ENCODE peak calls at places on chromosomes 16 and 17, in five cellular contexts. I, M, P, E and J are unnamed samples.

GRCh38 chr16:50585331-50585776 is 37.2 kb downstream of the NKD1 start:
- DNase-seq in I (no peak), M (peak), P (no peak), E (peak), J (no peak)

GRCh38 chr17:41956522-41956921 is 10.1 kb upstream of the CNP start:
- DNase-seq in E (no peak), I (no peak), M (no peak), P (no peak), J (no peak)

GRCh38 chr17:71709974-71710373 is 410.8 kb upstream of the SOX9 start:
- DNase-seq in P (no peak), I (no peak), M (no peak), E (no peak), J (no peak)

GRCh38 chr16:73179671-73180370 is 131.9 kb upstream of the ZFHX3 start:
- DNase-seq in M (no peak), E (no peak), I (no peak), P (no peak), J (no peak)

GRCh38 chr17:40486513-40487370 is 14.7 kb downstream of the TNS4 start:
- DNase-seq in E (no peak), P (peak), I (peak), M (no peak), J (no peak)

GRCh38 chr16:70611785-70612303 is 34.5 kb upstream of the IL34 start:
- DNase-seq in P (no peak), E (no peak), I (no peak), M (no peak), J (no peak)

GRCh38 chr17:61053469-61053868 is 346.2 kb upstream of the TBX2 start:
- DNase-seq in I (no peak), P (no peak), E (no peak), M (no peak), J (no peak)

GRCh38 chr17:56833812-56834379 is at the start of the genes C17orf67 and DGKE:
- DNase-seq in I (peak), E (peak), P (peak), M (peak), J (peak)

GRCh38 chr16:1870365-1871082 is 1.4 kb downstream of the MEIOB start:
- DNase-seq in M (no peak), I (peak), E (no peak), P (peak), J (no peak)

GRCh38 chr16:28163699-28164584 is 47.8 kb downstream of the XPO6 start:
- DNase-seq in E (no peak), I (no peak), P (no peak), M (no peak), J (no peak)

GRCh38 chr17:71296005-71296404 is 824.8 kb upstream of the SOX9 start:
- DNase-seq in E (no peak), P (no peak), I (no peak), M (no peak), J (no peak)

GRCh38 chr16:698911-699671 is 6.5 kb downstream of the FBXL16 start:
- DNase-seq in I (no peak), E (no peak), P (no peak), M (no peak), J (no peak)

GRCh38 chr16:15610369-15610871 is 32.5 kb downstream of the MARF1 start:
- DNase-seq in E (no peak), I (peak), M (no peak), P (no peak), J (no peak)

GRCh38 chr17:59456428-59456827 is 109.0 kb upstream of the DHX40 start:
- DNase-seq in I (no peak), E (no peak), M (no peak), P (no peak), J (no peak)

GRCh38 chr16:1989826-1990335 is at the start of gene SYNGR3:
- DNase-seq in I (no peak), M (no peak), E (no peak), P (no peak), J (no peak)

GRCh38 chr17:44995602-44996001 is 27.5 kb upstream of the C1QL1 start:
- DNase-seq in M (no peak), E (no peak), I (no peak), P (no peak), J (peak)

GRCh38 chr17:80621335-80622169 is 76.9 kb downstream of the RPTOR start:
- DNase-seq in M (no peak), E (no peak), I (no peak), P (no peak), J (peak)

GRCh38 chr16:10668322-10669045 is 26.2 kb downstream of the TEKT5 start:
- DNase-seq in M (peak), P (peak), I (peak), E (no peak), J (peak)

GRCh38 chr17:20059728-20060188 is 50.6 kb downstream of the SPECC1 start:
- DNase-seq in P (peak), E (no peak), I (no peak), M (no peak), J (no peak)

GRCh38 chr17:4453821-4454591 is 20.3 kb downstream of the SPNS3 start:
- DNase-seq in E (no peak), P (no peak), I (no peak), M (no peak), J (no peak)

GRCh38 chr17:7063518-7064094 is 16.4 kb downstream of the CLEC10A start:
- DNase-seq in M (no peak), I (no peak), E (no peak), P (no peak), J (no peak)

GRCh38 chr16:89116341-89117238 is 22.9 kb downstream of the ACSF3 start:
- DNase-seq in P (no peak), M (no peak), I (no peak), E (peak), J (no peak)

GRCh38 chr16:1033128-1033679 is 39.3 kb upstream of the SSTR5 start:
- DNase-seq in E (no peak), P (no peak), M (no peak), I (no peak), J (no peak)

GRCh38 chr16:31005350-31006085 is 4.9 kb downstream of the STX1B start:
- DNase-seq in E (no peak), M (no peak), I (no peak), P (no peak), J (no peak)

GRCh38 chr16:24986512-24987303 is 28.5 kb downstream of the ARHGAP17 start:
- DNase-seq in E (no peak), P (peak), I (peak), M (peak), J (peak)

GRCh38 chr16:73432794-73433455 is 385.0 kb upstream of the ZFHX3 start:
- DNase-seq in M (no peak), P (no peak), I (no peak), E (no peak), J (no peak)

DNA sequence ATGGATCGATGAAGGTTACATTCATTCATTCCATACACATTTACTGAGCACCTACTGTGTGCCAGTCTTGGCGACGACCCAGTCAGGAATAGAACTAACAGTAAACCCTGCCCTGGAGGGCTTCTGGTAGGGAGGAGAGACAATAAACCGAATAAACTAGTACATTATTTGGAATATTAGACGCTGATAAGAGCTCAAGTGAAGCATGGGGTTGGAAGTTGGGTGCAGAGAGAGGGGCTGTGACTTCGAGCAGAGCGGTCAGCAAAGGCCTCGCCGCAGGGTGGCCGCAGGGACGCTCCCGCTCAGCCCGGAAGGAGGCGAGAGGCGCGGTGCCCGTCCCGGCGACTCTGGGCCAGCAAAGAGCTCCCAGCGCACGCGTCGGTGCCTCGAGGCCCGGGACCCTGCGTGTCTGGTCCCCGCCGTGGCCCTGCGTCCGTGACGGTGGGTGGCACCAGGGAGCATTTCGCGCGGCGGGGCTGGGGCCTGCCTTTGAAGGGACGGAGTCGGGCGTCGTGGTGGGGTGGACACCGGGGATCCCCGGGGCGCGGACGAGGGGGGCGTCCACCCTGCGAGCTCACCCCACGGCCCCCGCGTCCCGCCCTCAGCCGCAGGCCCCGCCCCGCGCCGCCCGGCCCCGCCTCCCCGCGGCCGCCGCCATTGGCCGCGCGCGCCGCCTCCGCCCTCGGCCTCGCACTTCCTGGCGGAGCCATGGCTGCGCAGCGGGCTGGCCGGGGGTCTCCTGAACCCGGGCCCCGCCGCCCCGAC is at the start of gene KLHL36:
- DNase-seq in I (no peak), E (peak), P (peak), M (peak), J (peak)
- H3K27ac ChIP-seq in I (peak), E (peak), P (peak), M (peak), J (no peak)

DNA sequence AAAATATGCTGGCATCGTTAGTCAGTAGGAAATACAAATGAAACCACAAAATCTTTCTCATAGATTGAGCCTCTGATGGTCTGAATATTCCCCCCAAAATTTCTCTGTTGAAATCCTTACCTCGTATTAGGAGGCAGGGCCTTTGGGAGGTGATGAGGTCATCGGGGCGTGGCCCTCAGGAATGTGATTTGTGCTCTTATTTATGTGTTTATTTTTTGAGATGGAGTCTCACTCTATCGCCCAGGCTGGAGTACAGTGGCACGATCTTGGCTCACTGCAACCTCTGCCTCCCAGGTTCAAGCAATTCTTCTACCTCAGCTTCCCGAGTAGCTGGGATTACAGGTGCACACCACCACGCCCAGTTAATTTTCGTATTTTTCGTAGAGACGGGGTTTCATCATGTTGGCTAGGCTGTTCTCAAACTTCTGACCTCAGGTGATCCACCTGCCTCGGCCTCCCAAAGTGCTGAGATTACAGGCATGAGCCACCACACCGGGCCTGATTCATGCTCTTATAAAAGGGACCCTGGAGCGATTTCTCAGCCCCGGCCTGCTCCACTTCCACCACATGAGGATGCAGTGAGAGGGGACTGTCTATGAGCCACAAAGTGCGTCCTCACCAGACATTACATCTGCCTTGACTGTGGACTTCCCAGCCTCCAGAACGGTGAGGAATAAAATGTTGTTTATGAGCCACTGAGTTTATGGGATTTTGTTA is 53.1 kb downstream of the DNAH17 start:
- DNase-seq in E (no peak), M (no peak), P (peak), I (no peak), J (no peak)
- H3K27ac ChIP-seq in E (no peak), M (no peak), P (peak), I (no peak), J (no peak)

GRCh38 chr16:17238285-17239028 is 232.3 kb downstream of the XYLT1 start:
- DNase-seq in E (no peak), M (no peak), P (no peak), I (no peak), J (no peak)
- H3K27ac ChIP-seq in E (no peak), M (no peak), P (no peak), I (no peak), J (no peak)

GRCh38 chr17:82237746-82238561 is 9.1 kb downstream of the SLC16A3 start:
- DNase-seq in I (no peak), E (no peak), M (peak), P (no peak), J (no peak)

GRCh38 chr17:82239926-82240505 is 11.2 kb downstream of the SLC16A3 start:
- DNase-seq in P (no peak), M (peak), E (no peak), I (no peak), J (no peak)

GRCh38 chr17:82237083-82237745 is 8.4 kb downstream of the SLC16A3 start:
- DNase-seq in E (no peak), M (peak), P (no peak), I (no peak), J (no peak)

GRCh38 chr17:82239401-82239925 is 10.6 kb downstream of the SLC16A3 start:
- DNase-seq in I (no peak), P (no peak), E (no peak), M (no peak), J (no peak)

DNA sequence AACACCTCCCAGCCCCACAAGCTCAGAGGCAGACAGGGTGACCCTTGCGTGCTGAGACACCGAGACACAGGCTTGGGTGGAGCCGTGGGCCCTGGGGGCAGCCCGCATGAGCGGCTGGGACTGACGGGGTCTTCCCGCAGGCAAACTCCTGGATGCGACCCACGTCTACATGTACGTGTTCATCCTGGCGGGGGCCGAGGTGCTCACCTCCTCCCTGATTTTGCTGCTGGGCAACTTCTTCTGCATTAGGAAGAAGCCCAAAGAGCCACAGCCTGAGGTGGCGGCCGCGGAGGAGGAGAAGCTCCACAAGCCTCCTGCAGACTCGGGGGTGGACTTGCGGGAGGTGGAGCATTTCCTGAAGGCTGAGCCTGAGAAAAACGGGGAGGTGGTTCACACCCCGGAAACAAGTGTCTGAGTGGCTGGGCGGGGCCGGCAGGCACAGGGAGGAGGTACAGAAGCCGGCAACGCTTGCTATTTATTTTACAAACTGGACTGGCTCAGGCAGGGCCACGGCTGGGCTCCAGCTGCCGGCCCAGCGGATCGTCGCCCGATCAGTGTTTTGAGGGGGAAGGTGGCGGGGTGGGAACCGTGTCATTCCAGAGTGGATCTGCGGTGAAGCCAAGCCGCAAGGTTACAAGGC is 9.8 kb downstream of the SLC16A3 start:
- DNase-seq in M (peak), P (peak), E (peak), I (peak), J (peak)
- H3K27ac ChIP-seq in M (no peak), P (peak), E (peak), I (peak), J (no peak)

GRCh38 chr16:57764341-57765159 is 29.0 kb downstream of the KATNB1 start:
- DNase-seq in M (peak), P (peak), I (peak), E (no peak), J (peak)
- H3K27ac ChIP-seq in M (no peak), P (peak), I (peak), E (no peak), J (peak)

GRCh38 chr16:79297297-79297696 is 303.2 kb downstream of the MAF start:
- DNase-seq in P (no peak), I (no peak), M (no peak), E (no peak), J (no peak)

GRCh38 chr16:79295746-79296145 is 304.8 kb downstream of the MAF start:
- DNase-seq in M (no peak), P (no peak), E (no peak), I (no peak), J (no peak)

GRCh38 chr16:79294568-79294967 is 306.0 kb downstream of the MAF start:
- DNase-seq in M (no peak), E (no peak), I (no peak), P (no peak), J (no peak)

GRCh38 chr16:79297805-79298204 is 302.7 kb downstream of the MAF start:
- DNase-seq in P (no peak), E (no peak), I (no peak), M (no peak), J (no peak)

GRCh38 chr16:79296491-79296890 is 304.0 kb downstream of the MAF start:
- DNase-seq in I (no peak), E (no peak), P (no peak), M (no peak), J (no peak)
- H3K27ac ChIP-seq in I (no peak), E (no peak), P (no peak), M (no peak), J (no peak)

GRCh38 chr17:29664743-29665479 is 42.2 kb upstream of the CORO6 start:
- DNase-seq in I (peak), P (peak), E (no peak), M (no peak), J (no peak)
- H3K27ac ChIP-seq in I (peak), P (no peak), E (peak), M (no peak), J (no peak)

DNA sequence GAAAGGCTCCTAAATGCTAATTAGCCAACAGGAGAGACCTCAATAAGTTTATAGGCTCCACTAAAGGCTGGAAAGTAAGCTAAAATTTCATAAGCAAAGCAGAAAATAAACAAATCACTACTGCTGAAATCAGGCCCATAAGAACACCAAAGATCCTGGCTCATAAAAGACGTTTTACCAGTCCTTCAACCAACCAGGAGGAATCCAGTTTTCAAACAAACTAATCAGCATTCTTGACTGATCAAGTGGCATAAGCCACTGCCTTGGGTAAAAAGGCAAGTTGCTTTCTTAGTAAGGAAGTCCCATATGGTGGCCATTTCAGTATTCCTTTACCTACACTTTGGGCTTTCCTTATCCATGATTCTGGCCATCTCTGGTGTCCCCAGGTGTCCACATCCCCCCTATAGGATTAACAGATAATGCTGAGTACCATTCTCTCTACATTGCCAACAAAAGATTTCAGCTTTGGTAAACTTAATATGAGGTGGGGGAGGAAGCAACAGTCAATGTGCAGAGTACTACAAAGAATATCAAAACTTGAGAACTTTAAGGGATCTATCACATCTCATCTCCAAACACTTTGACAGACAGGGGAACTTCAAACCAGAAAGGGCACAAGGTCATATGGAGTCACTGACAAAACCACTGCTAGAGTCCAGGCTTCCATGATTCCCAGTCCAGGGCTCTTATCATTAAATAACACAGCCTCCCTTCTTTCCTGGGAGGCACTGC is 1.3 kb downstream of the TOM1L2 start:
- DNase-seq in I (no peak), E (no peak), P (no peak), M (no peak), J (no peak)
- H3K27ac ChIP-seq in I (no peak), E (peak), P (no peak), M (peak), J (no peak)

GRCh38 chr16:56574625-56575024 is 9.8 kb downstream of the MT4 start:
- DNase-seq in E (no peak), M (no peak), I (no peak), P (no peak), J (no peak)
- H3K27ac ChIP-seq in E (no peak), M (no peak), I (no peak), P (no peak), J (no peak)

GRCh38 chr17:50219939-50220465 is 18.6 kb upstream of the COL1A1 start:
- DNase-seq in M (peak), I (peak), E (no peak), P (no peak), J (peak)
- H3K27ac ChIP-seq in M (no peak), I (peak), E (peak), P (peak), J (peak)